ENCODE peak calls at places on chromosomes 12 and 14, in ten cellular contexts. N, G, R, U, I, P, D, L, K and F are unnamed samples.

GRCh38 chr14:98949031-98949430 is 323.0 kb downstream of the BCL11B start:
- DNase-seq in N (no peak), G (no peak), R (no peak), U (no peak), I (no peak), P (no peak), D (no peak), L (no peak), K (no peak), F (no peak)

GRCh38 chr12:21881950-21882349 is 59.3 kb downstream of the ABCC9 start:
- DNase-seq in N (no peak), G (no peak), R (peak; percentile 21), U (peak; percentile 17), I (no peak), P (no peak), D (no peak), L (no peak), K (no peak), F (no peak)

GRCh38 chr12:108825205-108825950 is 32.0 kb downstream of the SSH1 start:
- DNase-seq in N (no peak), G (no peak), R (no peak), U (no peak), I (no peak), P (no peak), D (no peak), L (no peak), K (no peak), F (no peak)

GRCh38 chr14:53338192-53338591 is 185.1 kb upstream of the DDHD1 start:
- DNase-seq in N (no peak), G (no peak), R (no peak), U (no peak), I (no peak), P (no peak), D (no peak), L (no peak), K (no peak), F (no peak)

GRCh38 chr12:25416516-25416915 is 136.6 kb downstream of the LMNTD1 start:
- DNase-seq in N (no peak), G (no peak), R (no peak), U (no peak), I (no peak), P (no peak), D (no peak), L (no peak), K (no peak), F (no peak)

GRCh38 chr12:127280393-127281275 is 986.3 kb upstream of the TMEM132C start:
- DNase-seq in N (peak; percentile 72), G (peak; percentile 5), R (no peak), U (peak; percentile 39), I (peak; percentile 90), P (no peak), D (peak; percentile 69), L (peak; percentile 39), K (peak; percentile 33), F (peak; percentile 23)

GRCh38 chr12:50411051-50411660 is 10.5 kb downstream of the LARP4 start:
- DNase-seq in N (no peak), G (no peak), R (no peak), U (no peak), I (no peak), P (no peak), D (no peak), L (no peak), K (no peak), F (no peak)

GRCh38 chr12:52148541-52149181 is 43.2 kb downstream of the KRT80 start:
- DNase-seq in N (peak; percentile 86), G (no peak), R (no peak), U (no peak), I (no peak), P (no peak), D (no peak), L (peak; percentile 95), K (no peak), F (no peak)

GRCh38 chr14:58427289-58428010 is at the start of the genes KIAA0586 and TIMM9:
- DNase-seq in N (peak; percentile 96), G (peak; percentile 75), R (peak; percentile 97), U (peak; percentile 91), I (peak; percentile 96), P (peak; percentile 93), D (peak; percentile 95), L (peak; percentile 97), K (peak; percentile 96), F (peak; percentile 99)

GRCh38 chr14:75242546-75243273 is 35.9 kb upstream of the FOS start:
- DNase-seq in N (no peak), G (no peak), R (no peak), U (no peak), I (no peak), P (no peak), D (no peak), L (peak; percentile 84), K (no peak), F (no peak)

GRCh38 chr12:64006211-64006610 is 161.7 kb downstream of the SRGAP1 start:
- DNase-seq in N (no peak), G (no peak), R (no peak), U (no peak), I (no peak), P (no peak), D (no peak), L (no peak), K (no peak), F (no peak)

GRCh38 chr12:110741795-110742717 is 635 bp downstream of the PPP1CC start:
- DNase-seq in N (peak; percentile 28), G (no peak), R (peak; percentile 59), U (peak; percentile 34), I (no peak), P (no peak), D (peak; percentile 73), L (peak; percentile 32), K (no peak), F (no peak)

GRCh38 chr14:24911324-24912095 is 138.4 kb downstream of the STXBP6 start:
- DNase-seq in N (no peak), G (no peak), R (peak; percentile 13), U (no peak), I (no peak), P (no peak), D (no peak), L (peak; percentile 55), K (no peak), F (no peak)

GRCh38 chr12:33759279-33759678 is 263.0 kb upstream of the ALG10 start:
- DNase-seq in N (no peak), G (no peak), R (no peak), U (no peak), I (no peak), P (no peak), D (no peak), L (no peak), K (no peak), F (no peak)

GRCh38 chr14:32185097-32185496 is 16.7 kb upstream of the RNU6-7 start:
- DNase-seq in N (no peak), G (no peak), R (no peak), U (no peak), I (no peak), P (no peak), D (no peak), L (no peak), K (no peak), F (no peak)

GRCh38 chr12:110271015-110271414 is 10.0 kb upstream of the ATP2A2 start:
- DNase-seq in N (no peak), G (no peak), R (no peak), U (no peak), I (no peak), P (no peak), D (no peak), L (no peak), K (no peak), F (no peak)

GRCh38 chr12:130497331-130497730 is 159.6 kb downstream of the PIWIL1 start:
- DNase-seq in N (no peak), G (no peak), R (no peak), U (no peak), I (no peak), P (no peak), D (no peak), L (no peak), K (no peak), F (no peak)

GRCh38 chr12:97222391-97222790 is 240.2 kb upstream of the RMST start:
- DNase-seq in N (no peak), G (no peak), R (no peak), U (no peak), I (no peak), P (no peak), D (no peak), L (no peak), K (no peak), F (no peak)